ENCODE peak calls at places on chromosomes 7 and 10, in eight cellular contexts. One of them, this sample, is unnamed.

GRCh38 chr10:90112681-90113080 is 411.3 kb downstream of the KIF20B start:
- DNase-seq in CD4-positive, alpha-beta T cell: no peak
- DNase-seq in lower leg skin: no peak
- DNase-seq in hepatocyte: no peak
- DNase-seq in A549: no peak
- DNase-seq in bronchial epithelial cell: peak
- DNase-seq in Panc1: no peak
- DNase-seq in MCF 10A: no peak
- DNase-seq in this sample: no peak

GRCh38 chr7:166370-167060 is 25.9 kb upstream of the FAM20C start:
- DNase-seq in Panc1: no peak
- DNase-seq in lower leg skin: no peak
- DNase-seq in hepatocyte: peak
- DNase-seq in MCF 10A: no peak
- DNase-seq in bronchial epithelial cell: no peak
- DNase-seq in A549: no peak
- DNase-seq in CD4-positive, alpha-beta T cell: no peak
- DNase-seq in this sample: no peak

GRCh38 chr10:5470062-5470751 is 29.2 kb downstream of the CALML5 start:
- DNase-seq in bronchial epithelial cell: no peak
- DNase-seq in CD4-positive, alpha-beta T cell: no peak
- DNase-seq in A549: no peak
- DNase-seq in Panc1: no peak
- DNase-seq in lower leg skin: peak
- DNase-seq in hepatocyte: no peak
- DNase-seq in MCF 10A: no peak
- DNase-seq in this sample: no peak

GRCh38 chr10:92572362-92573090 is 1.4 kb downstream of the IDE start:
- DNase-seq in A549: no peak
- DNase-seq in lower leg skin: no peak
- DNase-seq in MCF 10A: no peak
- DNase-seq in hepatocyte: peak
- DNase-seq in Panc1: no peak
- DNase-seq in CD4-positive, alpha-beta T cell: no peak
- DNase-seq in bronchial epithelial cell: peak
- DNase-seq in this sample: no peak

GRCh38 chr7:100584677-100585510 is 1.0 kb downstream of the LRCH4 start:
- DNase-seq in MCF 10A: peak
- DNase-seq in bronchial epithelial cell: peak
- DNase-seq in A549: no peak
- DNase-seq in hepatocyte: peak
- DNase-seq in CD4-positive, alpha-beta T cell: no peak
- DNase-seq in Panc1: no peak
- DNase-seq in lower leg skin: no peak
- DNase-seq in this sample: no peak

GRCh38 chr10:4022473-4022872 is 237.5 kb upstream of the KLF6 start:
- DNase-seq in lower leg skin: no peak
- DNase-seq in bronchial epithelial cell: no peak
- DNase-seq in CD4-positive, alpha-beta T cell: no peak
- DNase-seq in Panc1: no peak
- DNase-seq in hepatocyte: no peak
- DNase-seq in A549: no peak
- DNase-seq in MCF 10A: no peak
- DNase-seq in this sample: no peak

GRCh38 chr10:126844406-126844805 is 60.8 kb upstream of the DOCK1 start:
- DNase-seq in Panc1: no peak
- DNase-seq in hepatocyte: peak
- DNase-seq in bronchial epithelial cell: no peak
- DNase-seq in CD4-positive, alpha-beta T cell: no peak
- DNase-seq in A549: peak
- DNase-seq in lower leg skin: no peak
- DNase-seq in MCF 10A: no peak
- DNase-seq in this sample: no peak

GRCh38 chr7:3730271-3730670 is 429.2 kb downstream of the SDK1 start:
- DNase-seq in lower leg skin: no peak
- DNase-seq in MCF 10A: no peak
- DNase-seq in CD4-positive, alpha-beta T cell: no peak
- DNase-seq in bronchial epithelial cell: no peak
- DNase-seq in Panc1: no peak
- DNase-seq in hepatocyte: no peak
- DNase-seq in A549: no peak
- DNase-seq in this sample: no peak

GRCh38 chr10:119734396-119735332 is 8.8 kb downstream of the INPP5F start:
- DNase-seq in lower leg skin: no peak
- DNase-seq in A549: no peak
- DNase-seq in CD4-positive, alpha-beta T cell: no peak
- DNase-seq in Panc1: no peak
- DNase-seq in bronchial epithelial cell: peak
- DNase-seq in hepatocyte: no peak
- DNase-seq in MCF 10A: peak
- DNase-seq in this sample: no peak

GRCh38 chr7:44221231-44221791 is 20.5 kb downstream of the YKT6 start:
- DNase-seq in A549: no peak
- DNase-seq in hepatocyte: no peak
- DNase-seq in bronchial epithelial cell: no peak
- DNase-seq in MCF 10A: no peak
- DNase-seq in CD4-positive, alpha-beta T cell: no peak
- DNase-seq in lower leg skin: no peak
- DNase-seq in Panc1: no peak
- DNase-seq in this sample: no peak

GRCh38 chr7:138169441-138169851 is 93.2 kb downstream of the AKR1D1 start:
- DNase-seq in hepatocyte: no peak
- DNase-seq in Panc1: no peak
- DNase-seq in CD4-positive, alpha-beta T cell: no peak
- DNase-seq in A549: no peak
- DNase-seq in MCF 10A: no peak
- DNase-seq in lower leg skin: no peak
- DNase-seq in bronchial epithelial cell: no peak
- DNase-seq in this sample: no peak

GRCh38 chr7:129053938-129054437 is 923 bp downstream of the TNPO3 start:
- DNase-seq in CD4-positive, alpha-beta T cell: no peak
- DNase-seq in Panc1: peak
- DNase-seq in bronchial epithelial cell: peak
- DNase-seq in MCF 10A: no peak
- DNase-seq in A549: peak
- DNase-seq in lower leg skin: no peak
- DNase-seq in hepatocyte: peak
- DNase-seq in this sample: no peak

GRCh38 chr10:77421576-77421975 is 216.0 kb downstream of the KCNMA1 start:
- DNase-seq in CD4-positive, alpha-beta T cell: no peak
- DNase-seq in lower leg skin: no peak
- DNase-seq in MCF 10A: no peak
- DNase-seq in A549: no peak
- DNase-seq in bronchial epithelial cell: no peak
- DNase-seq in Panc1: no peak
- DNase-seq in hepatocyte: no peak
- DNase-seq in this sample: no peak
- TF ChIP-seq CTCF in CD4-positive, alpha-beta T cell: no peak
- TF ChIP-seq CTCF in lower leg skin: no peak
- TF ChIP-seq CTCF in MCF 10A: no peak
- TF ChIP-seq CTCF in A549: no peak
- TF ChIP-seq CTCF in bronchial epithelial cell: no peak
- TF ChIP-seq CTCF in Panc1: no peak
- TF ChIP-seq CTCF in hepatocyte: no peak
- TF ChIP-seq CTCF in this sample: no peak

DNA sequence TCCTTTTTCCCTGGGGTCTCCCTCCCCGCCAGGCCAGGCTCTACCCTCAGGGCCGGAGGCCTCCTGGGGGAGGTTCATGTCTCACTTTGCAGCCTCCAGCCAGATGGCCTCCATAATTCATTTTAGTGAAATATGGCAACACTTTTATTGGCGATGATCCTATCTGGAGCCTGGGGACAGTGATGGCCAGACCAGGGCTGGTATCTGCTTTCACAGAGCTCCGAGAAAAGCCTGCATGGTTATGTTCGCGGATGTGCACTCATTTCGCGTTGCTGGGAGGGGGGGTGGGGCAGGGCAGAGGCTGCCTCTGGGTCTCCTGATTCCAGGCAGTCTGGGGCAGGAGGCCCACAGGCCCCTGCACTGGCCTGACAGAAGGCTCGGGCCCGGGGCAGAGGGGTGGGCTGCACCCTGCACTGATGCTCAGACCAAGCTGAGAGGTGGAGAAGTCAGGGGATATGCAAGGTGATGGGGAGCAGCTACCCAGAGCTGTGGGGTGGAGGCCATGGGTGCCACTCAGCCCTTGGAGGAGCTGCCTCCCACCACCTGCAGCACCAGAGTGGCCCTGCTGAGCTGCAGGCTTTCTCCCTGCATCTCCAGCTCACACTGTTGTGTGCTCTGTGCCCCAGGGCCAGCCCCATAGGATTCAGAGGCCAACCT is 85.3 kb upstream of the RET start:
- DNase-seq in MCF 10A: no peak
- DNase-seq in A549: no peak
- DNase-seq in lower leg skin: peak
- DNase-seq in bronchial epithelial cell: no peak
- DNase-seq in Panc1: no peak
- DNase-seq in CD4-positive, alpha-beta T cell: no peak
- DNase-seq in hepatocyte: no peak
- DNase-seq in this sample: no peak
- TF ChIP-seq CTCF in MCF 10A: no peak
- TF ChIP-seq CTCF in A549: no peak
- TF ChIP-seq CTCF in lower leg skin: no peak
- TF ChIP-seq CTCF in bronchial epithelial cell: no peak
- TF ChIP-seq CTCF in Panc1: no peak
- TF ChIP-seq CTCF in CD4-positive, alpha-beta T cell: no peak
- TF ChIP-seq CTCF in hepatocyte: no peak
- TF ChIP-seq CTCF in this sample: no peak

DNA sequence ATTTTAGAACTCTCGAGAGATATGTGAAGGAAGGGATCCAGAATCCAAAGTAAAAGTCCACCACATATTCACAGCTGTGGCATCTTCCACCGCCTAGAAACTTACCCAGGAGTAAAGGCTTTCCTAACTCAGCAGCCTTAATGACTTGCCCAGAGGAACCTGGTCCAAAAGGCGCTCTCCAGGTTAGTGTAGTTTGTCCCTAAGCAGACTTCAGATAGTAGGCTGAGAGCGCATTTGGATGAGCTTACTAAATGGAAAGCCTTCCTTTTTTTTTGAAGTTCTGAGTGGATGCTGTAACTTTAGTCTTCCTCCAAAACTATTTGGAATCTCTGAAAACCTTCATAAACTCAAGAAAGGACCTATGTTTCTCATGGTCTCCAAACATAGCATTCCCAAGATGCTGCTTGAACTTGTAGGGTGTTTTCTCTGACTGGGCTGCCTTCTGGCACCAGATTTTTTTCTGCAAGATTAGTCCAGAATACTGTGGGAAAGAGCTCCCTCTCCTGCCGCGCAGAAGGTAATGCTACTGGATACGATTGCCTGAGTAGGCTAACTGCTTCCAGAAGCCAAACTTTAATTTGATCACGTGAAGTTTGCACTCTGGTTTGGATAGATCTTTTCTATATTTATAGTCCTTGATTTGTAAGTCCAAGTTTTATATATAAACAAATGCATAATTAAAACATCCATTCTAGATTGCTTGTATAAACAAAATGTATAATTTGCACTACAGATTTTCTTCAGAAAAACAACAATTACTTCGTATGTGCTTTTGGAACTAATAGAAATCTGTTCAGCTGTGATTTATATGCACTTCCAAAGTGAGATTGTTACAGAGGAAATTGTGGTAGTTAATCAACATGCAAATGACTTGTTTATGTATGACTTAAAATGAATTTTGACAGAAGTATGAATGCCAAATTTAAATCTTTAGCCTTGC is 19.6 kb upstream of the GPR37 start:
- DNase-seq in bronchial epithelial cell: peak
- DNase-seq in hepatocyte: peak
- DNase-seq in A549: peak
- DNase-seq in CD4-positive, alpha-beta T cell: no peak
- DNase-seq in Panc1: peak
- DNase-seq in MCF 10A: peak
- DNase-seq in lower leg skin: no peak
- DNase-seq in this sample: no peak
- TF ChIP-seq CTCF in bronchial epithelial cell: peak
- TF ChIP-seq CTCF in hepatocyte: peak
- TF ChIP-seq CTCF in A549: peak
- TF ChIP-seq CTCF in CD4-positive, alpha-beta T cell: no peak
- TF ChIP-seq CTCF in Panc1: peak
- TF ChIP-seq CTCF in MCF 10A: peak
- TF ChIP-seq CTCF in lower leg skin: no peak
- TF ChIP-seq CTCF in this sample: no peak

GRCh38 chr10:9427208-9427607 is 1372.7 kb downstream of the GATA3 start:
- DNase-seq in CD4-positive, alpha-beta T cell: no peak
- DNase-seq in Panc1: no peak
- DNase-seq in A549: no peak
- DNase-seq in lower leg skin: no peak
- DNase-seq in hepatocyte: no peak
- DNase-seq in bronchial epithelial cell: no peak
- DNase-seq in MCF 10A: no peak
- DNase-seq in this sample: no peak
- TF ChIP-seq CTCF in CD4-positive, alpha-beta T cell: no peak
- TF ChIP-seq CTCF in Panc1: no peak
- TF ChIP-seq CTCF in A549: no peak
- TF ChIP-seq CTCF in lower leg skin: no peak
- TF ChIP-seq CTCF in hepatocyte: peak
- TF ChIP-seq CTCF in bronchial epithelial cell: no peak
- TF ChIP-seq CTCF in MCF 10A: no peak
- TF ChIP-seq CTCF in this sample: no peak